ENCODE peak calls at places on chromosomes 2 and 18, in eight cellular contexts. One of them, this sample, is unnamed.

GRCh38 chr2:105929506-105929905 is 184.8 kb downstream of the NCK2 start:
- DNase-seq in heart left ventricle: no peak
- DNase-seq in SW480: no peak
- DNase-seq in D341Med: no peak
- DNase-seq in activated CD8-positive, alpha-beta T cell treated with anti-CD3 and anti-CD28 coated beads for 36 hours: peak
- DNase-seq in activated T-helper 1 cell treated with anti-CD3 and anti-CD28 coated beads, Interleukin-2, amount 50 U/mL, for 16 hours: peak
- DNase-seq in mucosa of gallbladder: peak
- DNase-seq in type B pancreatic cell: no peak
- DNase-seq in this sample: peak

GRCh38 chr2:217113496-217113895 is 253.6 kb upstream of the TNP1 start:
- DNase-seq in heart left ventricle: no peak
- DNase-seq in SW480: no peak
- DNase-seq in D341Med: no peak
- DNase-seq in activated CD8-positive, alpha-beta T cell treated with anti-CD3 and anti-CD28 coated beads for 36 hours: no peak
- DNase-seq in activated T-helper 1 cell treated with anti-CD3 and anti-CD28 coated beads, Interleukin-2, amount 50 U/mL, for 16 hours: no peak
- DNase-seq in mucosa of gallbladder: no peak
- DNase-seq in type B pancreatic cell: no peak
- DNase-seq in this sample: no peak

GRCh38 chr2:238379096-238379810 is 47.5 kb upstream of the ASB1 start:
- DNase-seq in heart left ventricle: no peak
- DNase-seq in SW480: peak
- DNase-seq in D341Med: no peak
- DNase-seq in activated CD8-positive, alpha-beta T cell treated with anti-CD3 and anti-CD28 coated beads for 36 hours: peak
- DNase-seq in activated T-helper 1 cell treated with anti-CD3 and anti-CD28 coated beads, Interleukin-2, amount 50 U/mL, for 16 hours: no peak
- DNase-seq in mucosa of gallbladder: no peak
- DNase-seq in type B pancreatic cell: no peak
- DNase-seq in this sample: peak

GRCh38 chr2:169976335-169976851 is 149.1 kb downstream of the UBR3 start:
- DNase-seq in heart left ventricle: no peak
- DNase-seq in SW480: no peak
- DNase-seq in D341Med: no peak
- DNase-seq in activated CD8-positive, alpha-beta T cell treated with anti-CD3 and anti-CD28 coated beads for 36 hours: no peak
- DNase-seq in activated T-helper 1 cell treated with anti-CD3 and anti-CD28 coated beads, Interleukin-2, amount 50 U/mL, for 16 hours: no peak
- DNase-seq in mucosa of gallbladder: no peak
- DNase-seq in type B pancreatic cell: no peak
- DNase-seq in this sample: no peak

GRCh38 chr2:103819599-103819998 is 1034.3 kb upstream of the POU3F3 start:
- DNase-seq in heart left ventricle: no peak
- DNase-seq in SW480: no peak
- DNase-seq in D341Med: no peak
- DNase-seq in activated CD8-positive, alpha-beta T cell treated with anti-CD3 and anti-CD28 coated beads for 36 hours: no peak
- DNase-seq in activated T-helper 1 cell treated with anti-CD3 and anti-CD28 coated beads, Interleukin-2, amount 50 U/mL, for 16 hours: no peak
- DNase-seq in mucosa of gallbladder: no peak
- DNase-seq in type B pancreatic cell: no peak
- DNase-seq in this sample: no peak

GRCh38 chr2:55309441-55309840 is 40.4 kb upstream of the MTIF2 start:
- DNase-seq in heart left ventricle: no peak
- DNase-seq in SW480: no peak
- DNase-seq in D341Med: no peak
- DNase-seq in activated CD8-positive, alpha-beta T cell treated with anti-CD3 and anti-CD28 coated beads for 36 hours: no peak
- DNase-seq in activated T-helper 1 cell treated with anti-CD3 and anti-CD28 coated beads, Interleukin-2, amount 50 U/mL, for 16 hours: no peak
- DNase-seq in mucosa of gallbladder: no peak
- DNase-seq in type B pancreatic cell: no peak
- DNase-seq in this sample: no peak

GRCh38 chr2:70888389-70888924 is 47.2 kb upstream of the ATP6V1B1 start:
- DNase-seq in heart left ventricle: no peak
- DNase-seq in SW480: no peak
- DNase-seq in D341Med: no peak
- DNase-seq in activated CD8-positive, alpha-beta T cell treated with anti-CD3 and anti-CD28 coated beads for 36 hours: no peak
- DNase-seq in activated T-helper 1 cell treated with anti-CD3 and anti-CD28 coated beads, Interleukin-2, amount 50 U/mL, for 16 hours: no peak
- DNase-seq in mucosa of gallbladder: no peak
- DNase-seq in type B pancreatic cell: no peak
- DNase-seq in this sample: no peak

GRCh38 chr2:222040333-222040732 is 258.5 kb downstream of the PAX3 start:
- DNase-seq in heart left ventricle: no peak
- DNase-seq in SW480: no peak
- DNase-seq in D341Med: no peak
- DNase-seq in activated CD8-positive, alpha-beta T cell treated with anti-CD3 and anti-CD28 coated beads for 36 hours: no peak
- DNase-seq in activated T-helper 1 cell treated with anti-CD3 and anti-CD28 coated beads, Interleukin-2, amount 50 U/mL, for 16 hours: no peak
- DNase-seq in mucosa of gallbladder: no peak
- DNase-seq in type B pancreatic cell: no peak
- DNase-seq in this sample: no peak

GRCh38 chr18:58315739-58316215 is 271.8 kb downstream of the NEDD4L start:
- DNase-seq in heart left ventricle: peak
- DNase-seq in SW480: peak
- DNase-seq in D341Med: no peak
- DNase-seq in activated CD8-positive, alpha-beta T cell treated with anti-CD3 and anti-CD28 coated beads for 36 hours: no peak
- DNase-seq in activated T-helper 1 cell treated with anti-CD3 and anti-CD28 coated beads, Interleukin-2, amount 50 U/mL, for 16 hours: no peak
- DNase-seq in mucosa of gallbladder: peak
- DNase-seq in type B pancreatic cell: no peak
- DNase-seq in this sample: peak

GRCh38 chr2:236828002-236828401 is 257.7 kb upstream of the COPS8 start:
- DNase-seq in heart left ventricle: peak
- DNase-seq in SW480: no peak
- DNase-seq in D341Med: no peak
- DNase-seq in activated CD8-positive, alpha-beta T cell treated with anti-CD3 and anti-CD28 coated beads for 36 hours: no peak
- DNase-seq in activated T-helper 1 cell treated with anti-CD3 and anti-CD28 coated beads, Interleukin-2, amount 50 U/mL, for 16 hours: no peak
- DNase-seq in mucosa of gallbladder: peak
- DNase-seq in type B pancreatic cell: no peak
- DNase-seq in this sample: peak

GRCh38 chr2:128324008-128324896 is 5.6 kb upstream of the HS6ST1 start:
- DNase-seq in heart left ventricle: no peak
- DNase-seq in SW480: no peak
- DNase-seq in D341Med: peak
- DNase-seq in activated CD8-positive, alpha-beta T cell treated with anti-CD3 and anti-CD28 coated beads for 36 hours: no peak
- DNase-seq in activated T-helper 1 cell treated with anti-CD3 and anti-CD28 coated beads, Interleukin-2, amount 50 U/mL, for 16 hours: no peak
- DNase-seq in mucosa of gallbladder: no peak
- DNase-seq in type B pancreatic cell: no peak
- DNase-seq in this sample: no peak

This sample was measured in small intestine.